ENCODE peak calls at places on chromosome 18, in nine cellular contexts. X is NT2/D1; H is tibial nerve; P is CD8-positive, alpha-beta T cell; G is right cardiac atrium; O is A549; Q is lung; E is GM23248; W is PC-3. U is an unnamed sample.

GRCh38 chr18:75475228-75475627 is 47.7 kb upstream of the SMIM21 start:
- DNase-seq in X (no peak), G (no peak), E (peak; percentile 96), Q (no peak), O (no peak), P (no peak), W (peak; percentile 78), H (no peak), U (peak; percentile 95)

GRCh38 chr18:79493211-79493800 is 97.6 kb downstream of the NFATC1 start:
- DNase-seq in P (no peak), G (peak; percentile 53), X (no peak), W (no peak), Q (no peak), H (no peak), O (no peak), E (no peak), U (no peak)

GRCh38 chr18:12317664-12318333 is 9.8 kb downstream of the TUBB6 start:
- DNase-seq in X (no peak), W (no peak), O (no peak), P (no peak), H (no peak), G (no peak), Q (no peak), E (peak; percentile 84), U (peak; percentile 19)

GRCh38 chr18:46155652-46156051 is 51.5 kb downstream of the HAUS1 start:
- DNase-seq in P (peak; percentile 40), G (no peak), O (no peak), X (no peak), W (peak; percentile 66), H (no peak), Q (no peak), E (peak; percentile 95), U (peak; percentile 77)

GRCh38 chr18:11366410-11366809 is 217.0 kb upstream of the PIEZO2 start:
- DNase-seq in P (no peak), G (no peak), X (no peak), O (no peak), H (no peak), W (no peak), E (no peak), Q (no peak), U (peak; percentile 55)

GRCh38 chr18:51195602-51196115 is 1.8 kb downstream of the MEX3C start:
- DNase-seq in H (peak; percentile 21), Q (no peak), X (peak; percentile 61), W (peak; percentile 27), P (peak; percentile 64), E (peak; percentile 64), G (no peak), O (peak; percentile 18), U (peak; percentile 65)

GRCh38 chr18:63161032-63161727 is 158.4 kb downstream of the BCL2 start:
- DNase-seq in O (no peak), Q (no peak), E (no peak), P (peak; percentile 60), X (no peak), G (no peak), H (no peak), W (no peak), U (no peak)

GRCh38 chr18:79405781-79406575 is 10.2 kb downstream of the NFATC1 start:
- DNase-seq in P (peak; percentile 96), X (no peak), H (peak; percentile 65), G (peak; percentile 85), E (no peak), Q (peak; percentile 55), O (no peak), W (no peak), U (no peak)

GRCh38 chr18:36672437-36673344 is 156.1 kb downstream of the TPGS2 start:
- DNase-seq in E (peak; percentile 73), W (peak; percentile 25), H (no peak), X (no peak), G (peak; percentile 58), P (no peak), Q (peak; percentile 42), O (no peak), U (peak; percentile 93)

GRCh38 chr18:50119363-50119762 is 75.6 kb downstream of the MYO5B start:
- DNase-seq in H (no peak), Q (no peak), E (no peak), X (no peak), O (no peak), W (no peak), P (no peak), G (no peak), U (no peak)

GRCh38 chr18:36194719-36195315 is 7.5 kb downstream of the MOCOS start:
- DNase-seq in E (no peak), Q (no peak), P (no peak), W (no peak), H (no peak), X (no peak), G (no peak), O (no peak), U (no peak)

GRCh38 chr18:51196811-51197660 is 445 bp downstream of the MEX3C start:
- DNase-seq in O (no peak), P (peak; percentile 37), X (no peak), Q (peak; percentile 50), G (peak; percentile 85), W (no peak), E (peak; percentile 75), H (peak; percentile 22), U (peak; percentile 66)

GRCh38 chr18:1092228-1092627 is 187.6 kb downstream of the ADCYAP1 start:
- DNase-seq in P (no peak), O (no peak), G (no peak), Q (no peak), W (peak; percentile 40), E (no peak), H (no peak), X (no peak), U (no peak)

GRCh38 chr18:79540161-79540913 is 139.3 kb upstream of the CTDP1 start:
- DNase-seq in O (no peak), H (no peak), W (peak; percentile 16), Q (no peak), E (peak; percentile 20), X (no peak), P (no peak), G (no peak), U (no peak)

GRCh38 chr18:13290856-13291271 is 72.3 kb downstream of the LDLRAD4 start:
- DNase-seq in Q (no peak), H (no peak), X (no peak), O (no peak), E (no peak), G (no peak), W (no peak), P (peak; percentile 61), U (no peak)

GRCh38 chr18:72342933-72343332 is 201.2 kb downstream of the CBLN2 start:
- DNase-seq in W (no peak), H (no peak), Q (no peak), X (no peak), E (no peak), P (no peak), O (no peak), G (no peak), U (peak; percentile 76)

GRCh38 chr18:76414936-76415621 is 80.0 kb downstream of the ZNF516 start:
- DNase-seq in G (no peak), O (no peak), W (no peak), E (no peak), Q (no peak), H (no peak), P (no peak), X (no peak), U (no peak)

GRCh38 chr18:11951390-11951851 is 29.9 kb upstream of the IMPA2 start:
- DNase-seq in O (no peak), Q (no peak), X (no peak), G (no peak), H (no peak), P (no peak), W (no peak), E (no peak), U (no peak)

DNA sequence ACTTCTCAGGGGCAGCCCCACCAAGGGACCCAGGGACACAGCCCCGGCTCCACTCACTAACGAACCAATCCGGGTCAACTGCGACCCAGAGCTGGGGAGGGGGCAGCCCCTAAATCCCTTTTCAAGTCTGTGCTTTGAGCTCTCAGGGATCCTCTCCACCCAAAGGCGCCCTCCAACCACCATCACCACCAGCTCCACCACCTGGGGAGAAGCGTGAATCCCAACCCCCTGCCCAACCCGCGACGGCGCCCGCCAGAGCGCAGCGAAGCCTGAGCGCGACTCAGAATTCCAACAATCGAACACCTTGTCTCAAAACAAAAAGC is 513 bp downstream of the DSC3 start:
- DNase-seq in O (no peak), E (no peak), W (no peak), H (no peak), Q (no peak), G (no peak), P (no peak), X (no peak), U (no peak)
- H3K4me1 ChIP-seq in O (no peaks in the 10 kb centered on the region), E (no peaks in the 10 kb centered on the region), W (peaks cover 40% of the 10 kb centered on the region), H (no peaks in the 10 kb centered on the region), Q (peaks cover 14% of the 10 kb centered on the region), G (no peaks in the 10 kb centered on the region), P (no peaks in the 10 kb centered on the region), X (no peaks in the 10 kb centered on the region), U (no peaks in the 10 kb centered on the region)

GRCh38 chr18:47249602-47250001 is 1.9 kb downstream of the SKOR2 start:
- DNase-seq in W (no peak), E (no peak), H (no peak), P (no peak), O (no peak), G (no peak), X (no peak), Q (no peak), U (no peak)
- H3K4me1 ChIP-seq in W (no peaks in the 10 kb centered on the region), E (no peaks in the 10 kb centered on the region), H (no peaks in the 10 kb centered on the region), P (no peaks in the 10 kb centered on the region), O (no peaks in the 10 kb centered on the region), G (no peaks in the 10 kb centered on the region), X (peaks cover 2% of the 10 kb centered on the region), Q (peaks cover 15% of the 10 kb centered on the region), U (no peaks in the 10 kb centered on the region)

GRCh38 chr18:23260932-23261590 is 125.8 kb downstream of the CABLES1 start:
- DNase-seq in X (no peak), E (no peak), O (no peak), W (peak; percentile 52), H (no peak), Q (no peak), G (no peak), P (no peak), U (no peak)
- H3K4me1 ChIP-seq in X (peaks cover 8% of the 10 kb centered on the region), E (peaks cover 29% of the 10 kb centered on the region), O (no peaks in the 10 kb centered on the region), W (peaks cover 42% of the 10 kb centered on the region), H (peaks cover 21% of the 10 kb centered on the region), Q (peaks cover 31% of the 10 kb centered on the region), G (peaks cover 18% of the 10 kb centered on the region), P (peaks cover 29% of the 10 kb centered on the region), U (peaks cover 51% of the 10 kb centered on the region)

DNA sequence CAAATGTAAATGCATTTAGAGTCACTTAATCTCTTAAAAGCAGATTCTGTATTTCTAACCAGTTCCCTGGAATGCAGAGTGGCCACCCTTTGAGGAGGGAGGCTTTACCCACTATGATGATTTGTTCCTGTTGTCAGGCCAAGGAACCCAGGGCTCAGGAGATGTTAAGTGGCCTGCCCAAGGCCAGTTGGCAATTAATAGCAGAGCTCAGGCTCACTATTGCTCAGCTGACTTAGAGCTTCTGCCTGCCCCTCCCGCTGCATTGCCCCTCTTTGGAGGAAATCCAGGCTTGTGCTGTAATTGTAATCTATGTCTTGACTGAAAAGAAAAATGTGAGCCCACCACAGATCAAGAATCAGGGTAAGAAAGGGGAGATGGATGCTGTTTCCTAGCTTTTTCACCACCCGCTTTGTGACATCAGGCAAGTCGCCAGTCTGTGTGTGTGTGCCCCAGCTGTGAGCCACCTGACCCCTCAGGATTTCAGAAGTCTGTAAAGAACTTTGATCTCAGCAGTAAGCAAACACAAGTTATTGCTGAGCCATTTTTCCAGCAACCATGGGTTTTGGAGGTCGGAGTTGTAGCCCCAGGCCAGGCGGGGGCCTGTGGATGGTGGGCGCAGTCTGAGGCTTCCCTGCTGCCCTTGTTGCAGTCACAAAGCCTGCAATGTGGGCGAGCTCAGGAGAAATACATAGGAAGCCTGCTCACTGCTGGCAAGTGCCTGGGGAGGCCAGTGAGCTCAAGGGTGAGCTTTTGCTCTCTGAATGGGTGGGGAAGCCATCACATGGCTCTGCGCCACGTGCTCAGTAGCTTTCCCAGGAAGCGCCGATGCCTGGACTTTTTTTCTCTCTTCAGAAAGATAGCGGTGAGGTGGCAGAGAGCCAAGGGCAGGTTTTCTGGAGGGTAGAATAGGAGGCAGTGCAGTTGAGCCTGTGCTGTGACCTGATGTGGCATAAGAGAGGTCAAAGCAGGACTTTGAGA is 6.0 kb downstream of the CABLES1 start:
- DNase-seq in P (no peak), E (peak; percentile 30), W (no peak), G (peak; percentile 76), X (no peak), O (no peak), H (peak; percentile 42), Q (no peak), U (no peak)
- H3K4me1 ChIP-seq in P (no peaks in the 10 kb centered on the region), E (peaks cover 30% of the 10 kb centered on the region), W (peaks cover 54% of the 10 kb centered on the region), G (peaks cover 13% of the 10 kb centered on the region), X (peaks cover 10% of the 10 kb centered on the region), O (peaks cover 39% of the 10 kb centered on the region), H (peaks cover 26% of the 10 kb centered on the region), Q (peaks cover 21% of the 10 kb centered on the region), U (peaks cover 63% of the 10 kb centered on the region)